ENCODE peak calls at places on chromosomes 2 and 18, in five cellular contexts. J is NCI-H2227 treated with DMSO at 0.1 percent for 48 hours; P is breast epithelium; B is activated CD4-positive, alpha-beta T cell treated with anti-CD3 and anti-CD28 coated beads for 1 hour; T is amygdala. I is an unnamed sample.

GRCh38 chr2:135532581-135532980 is 1.3 kb downstream of the R3HDM1 start:
- DNase-seq in J (no peak), P (no peak), B (no peak), T (no peak), I (no peak)

GRCh38 chr2:46296216-46296839 is 879 bp upstream of the EPAS1 start:
- DNase-seq in J (no peak), P (peak), B (no peak), T (no peak), I (no peak)

GRCh38 chr2:106189764-106190468 is 4.2 kb downstream of the UXS1 start:
- DNase-seq in J (no peak), P (no peak), B (no peak), T (no peak), I (no peak)

GRCh38 chr2:133777607-133778006 is 209.3 kb upstream of the NCKAP5 start:
- DNase-seq in J (no peak), P (no peak), B (no peak), T (no peak), I (no peak)

GRCh38 chr2:231356474-231356849 is 39.0 kb upstream of the B3GNT7 start:
- DNase-seq in J (no peak), P (no peak), B (no peak), T (no peak), I (no peak)

GRCh38 chr2:15363142-15363541 is 198.0 kb downstream of the NBAS start:
- DNase-seq in J (no peak), P (no peak), B (no peak), T (no peak), I (no peak)

GRCh38 chr18:52175406-52175805 is 164.6 kb upstream of the DCC start:
- DNase-seq in J (no peak), P (no peak), B (no peak), T (no peak), I (no peak)

GRCh38 chr2:216495656-216496055 is 3.0 kb upstream of the RPL37A start:
- DNase-seq in J (no peak), P (no peak), B (no peak), T (no peak), I (no peak)

GRCh38 chr2:36663851-36664715 is 32.4 kb upstream of the VIT start:
- DNase-seq in J (peak), P (no peak), B (no peak), T (no peak), I (no peak)

GRCh38 chr2:120710256-120710655 is 25.4 kb upstream of the GLI2 start:
- DNase-seq in J (no peak), P (no peak), B (no peak), T (no peak), I (no peak)

GRCh38 chr18:65788373-65788772 is 37.6 kb downstream of the CDH7 start:
- DNase-seq in J (peak), P (no peak), B (no peak), T (no peak), I (no peak)

GRCh38 chr18:9627642-9628041 is 13.3 kb upstream of the PPP4R1 start:
- DNase-seq in J (no peak), P (no peak), B (no peak), T (no peak), I (peak)

GRCh38 chr2:58856100-58856499 is 615.0 kb upstream of the FANCL start:
- DNase-seq in J (no peak), P (no peak), B (no peak), T (no peak), I (no peak)

GRCh38 chr2:2827691-2828315 is 496.7 kb upstream of the MYT1L start:
- DNase-seq in J (no peak), P (no peak), B (peak), T (no peak), I (peak)

GRCh38 chr2:241949736-241950412 is 80.3 kb downstream of the RTP5 start:
- DNase-seq in J (no peak), P (no peak), B (no peak), T (no peak), I (no peak)

GRCh38 chr2:11833601-11834000 is 87.2 kb downstream of the LPIN1 start:
- DNase-seq in J (no peak), P (no peak), B (no peak), T (no peak), I (no peak)

GRCh38 chr2:222802502-222803196 is 58.2 kb upstream of the ACSL3 start:
- DNase-seq in J (no peak), P (no peak), B (no peak), T (no peak), I (no peak)

GRCh38 chr2:149860276-149860921 is 272.8 kb upstream of the MMADHC start:
- DNase-seq in J (no peak), P (peak), B (no peak), T (no peak), I (no peak)

GRCh38 chr2:240392084-240392947 is 43.1 kb upstream of the GPC1 start:
- DNase-seq in J (no peak), P (no peak), B (no peak), T (no peak), I (peak)

GRCh38 chr2:201781583-201782051 is 884 bp upstream of the ALS2 start:
- DNase-seq in J (peak), P (peak), B (no peak), T (no peak), I (no peak)

GRCh38 chr2:195779491-195779890 is 122.5 kb downstream of the SLC39A10 start:
- DNase-seq in J (no peak), P (no peak), B (no peak), T (no peak), I (no peak)

GRCh38 chr2:73822276-73822675 is 6.5 kb upstream of the STAMBP start:
- DNase-seq in J (no peak), P (no peak), B (no peak), T (no peak), I (no peak)

GRCh38 chr2:112765251-112765650 is 842 bp upstream of the CKAP2L start:
- DNase-seq in J (peak), P (no peak), B (no peak), T (no peak), I (no peak)

GRCh38 chr2:18154812-18155211 is 276.3 kb downstream of the KCNS3 start:
- DNase-seq in J (no peak), P (no peak), B (no peak), T (no peak), I (no peak)

GRCh38 chr2:29209551-29209950 is 94.3 kb downstream of the CLIP4 start:
- DNase-seq in J (no peak), P (no peak), B (no peak), T (no peak), I (no peak)

GRCh38 chr2:219331560-219332213 is 857 bp downstream of the RESP18 start:
- DNase-seq in J (no peak), P (no peak), B (no peak), T (no peak), I (no peak)

GRCh38 chr2:222837643-222838056 is 23.2 kb upstream of the ACSL3 start:
- DNase-seq in J (no peak), P (peak), B (no peak), T (no peak), I (no peak)

GRCh38 chr2:138321458-138321857 is 180.1 kb upstream of the SPOPL start:
- DNase-seq in J (no peak), P (no peak), B (no peak), T (no peak), I (no peak)

GRCh38 chr2:99974966-99975365 is 167.4 kb downstream of the AFF3 start:
- DNase-seq in J (no peak), P (no peak), B (no peak), T (no peak), I (no peak)

GRCh38 chr2:239224249-239224605 is 176.6 kb downstream of the HDAC4 start:
- DNase-seq in J (no peak), P (no peak), B (no peak), T (no peak), I (no peak)